ENCODE peak calls at places on chromosomes 2 and 18, in five cellular contexts. N is cardiac fibroblast, Z is EL, G is coronary artery, Q is foreskin fibroblast. U is an unnamed sample.

GRCh38 chr18:48859311-48860275 is 91.2 kb downstream of the SMAD7 start:
- DNase-seq in Q (peak), G (no peak), N (no peak), Z (no peak), U (no peak)

GRCh38 chr2:70613510-70613909 is 59.9 kb upstream of the TGFA start:
- DNase-seq in Z (no peak), Q (no peak), G (no peak), N (no peak), U (no peak)

GRCh38 chr18:26471027-26471426 is 77.3 kb downstream of the KCTD1 start:
- DNase-seq in G (no peak), Z (peak), Q (no peak), N (peak), U (no peak)

GRCh38 chr2:145207884-145208283 is 688.0 kb upstream of the ZEB2 start:
- DNase-seq in Q (no peak), N (no peak), Z (no peak), G (no peak), U (no peak)

GRCh38 chr2:74092236-74092635 is 55.5 kb downstream of the BOLA3 start:
- DNase-seq in Q (no peak), Z (no peak), N (no peak), G (no peak), U (no peak)

GRCh38 chr2:241860184-241861078 is 1.7 kb upstream of the PDCD1 start:
- DNase-seq in Z (peak), G (no peak), Q (no peak), N (no peak), U (no peak)

GRCh38 chr2:44578401-44579135 is 216.8 kb downstream of the CAMKMT start:
- DNase-seq in Q (peak), G (no peak), Z (peak), N (peak), U (peak)

GRCh38 chr2:70501728-70502127 is 51.9 kb downstream of the TGFA start:
- DNase-seq in Q (no peak), N (no peak), Z (no peak), G (no peak), U (no peak)

GRCh38 chr2:50295596-50295995 is 736.3 kb downstream of the NRXN1 start:
- DNase-seq in G (no peak), Z (no peak), Q (no peak), N (no peak), U (no peak)

GRCh38 chr18:56475250-56475649 is 163.1 kb downstream of the TXNL1 start:
- DNase-seq in Q (no peak), G (no peak), Z (peak), N (peak), U (no peak)

GRCh38 chr2:85872536-85873161 is 16.1 kb downstream of the ST3GAL5 start:
- DNase-seq in Z (no peak), G (no peak), N (no peak), Q (no peak), U (no peak)

GRCh38 chr2:144432014-144432413 is 87.9 kb downstream of the ZEB2 start:
- DNase-seq in N (no peak), G (no peak), Z (no peak), Q (peak), U (no peak)

GRCh38 chr18:23253630-23254029 is 118.3 kb downstream of the CABLES1 start:
- DNase-seq in Q (no peak), N (no peak), G (no peak), Z (no peak), U (no peak)

GRCh38 chr2:164073053-164073757 is 337.4 kb upstream of the FIGN start:
- DNase-seq in G (no peak), Z (peak), N (no peak), Q (no peak), U (no peak)

GRCh38 chr2:149192425-149192824 is 138.0 kb upstream of the LYPD6 start:
- DNase-seq in G (no peak), Q (no peak), Z (peak), N (no peak), U (no peak)

GRCh38 chr2:178592655-178593054 is 112.4 kb downstream of the PLEKHA3 start:
- DNase-seq in G (no peak), Z (no peak), N (no peak), Q (no peak), U (no peak)

GRCh38 chr18:9366126-9366714 is 31.6 kb downstream of the TWSG1 start:
- DNase-seq in Z (peak), N (peak), G (no peak), Q (peak), U (peak)

GRCh38 chr2:79860233-79861058 is 347.6 kb downstream of the CTNNA2 start:
- DNase-seq in N (peak), Z (peak), Q (no peak), G (no peak), U (peak)